ENCODE peak calls at places on chromosomes 11 and 22, in five cellular contexts. W is spleen, V is breast epithelium, J is sigmoid colon, K is transverse colon. I is an unnamed sample.

GRCh38 chr11:96424693-96425092 is 34.9 kb downstream of the JRKL start:
- DNase-seq in V (no peak), W (no peak), J (no peak), K (no peak), I (no peak)

GRCh38 chr22:34880667-34881066 is 185.3 kb upstream of the ISX start:
- DNase-seq in W (no peak), K (no peak), V (no peak), J (no peak), I (no peak)

GRCh38 chr22:35904332-35904692 is 124.3 kb downstream of the RBFOX2 start:
- DNase-seq in K (no peak), W (no peak), J (no peak), V (no peak), I (no peak)

GRCh38 chr11:12196335-12196734 is 85.9 kb downstream of the MICAL2 start:
- DNase-seq in J (no peak), K (no peak), V (no peak), W (no peak), I (no peak)

GRCh38 chr11:17811416-17811815 is 76.8 kb downstream of the KCNC1 start:
- DNase-seq in K (no peak), J (no peak), V (no peak), W (no peak), I (no peak)

GRCh38 chr11:69215784-69216415 is 60.2 kb downstream of the SMIM38 start:
- DNase-seq in J (no peak), W (no peak), V (no peak), K (no peak), I (no peak)

GRCh38 chr22:20140107-20140445 is 8.5 kb downstream of the ZDHHC8 start:
- DNase-seq in K (no peak), V (no peak), W (no peak), J (no peak), I (no peak)

GRCh38 chr22:50399751-50400331 is 56.7 kb downstream of the PPP6R2 start:
- DNase-seq in K (peak; percentile 41), J (no peak), V (no peak), W (peak; percentile 84), I (no peak)

GRCh38 chr11:103222801-103223200 is 113.6 kb downstream of the DYNC2H1 start:
- DNase-seq in K (no peak), V (no peak), W (no peak), J (no peak), I (no peak)

GRCh38 chr11:131724436-131724995 is 354.1 kb downstream of the NTM start:
- DNase-seq in K (no peak), W (no peak), J (no peak), V (no peak), I (no peak)

GRCh38 chr11:65545853-65546216 is 12.3 kb downstream of the LTBP3 start:
- DNase-seq in K (no peak), W (peak; percentile 77), J (no peak), V (no peak), I (no peak)

GRCh38 chr11:134522782-134523570 is 110.9 kb upstream of the B3GAT1 start:
- DNase-seq in J (peak; percentile 40), W (peak; percentile 58), V (no peak), K (no peak), I (no peak)

GRCh38 chr22:48367731-48368130 is 1459.9 kb downstream of the BRD1 start:
- DNase-seq in W (no peak), V (no peak), K (peak; percentile 1), J (no peak), I (no peak)

GRCh38 chr11:112584674-112585073 is 324.0 kb upstream of the PLET1 start:
- DNase-seq in J (no peak), K (no peak), W (no peak), V (no peak), I (no peak)

GRCh38 chr11:2178906-2179494 is 7.4 kb upstream of the TH start:
- DNase-seq in V (no peak), W (no peak), J (no peak), K (no peak), I (no peak)

GRCh38 chr11:2791521-2792375 is 92.0 kb upstream of the KCNQ1OT1 start:
- DNase-seq in W (peak; percentile 81), K (peak; percentile 14), V (no peak), J (peak; percentile 62), I (no peak)

GRCh38 chr22:38269466-38269865 is 3.3 kb downstream of the TMEM184B start:
- DNase-seq in W (no peak), V (no peak), J (no peak), K (no peak), I (no peak)

GRCh38 chr22:38270091-38270972 is 2.5 kb downstream of the TMEM184B start:
- DNase-seq in K (no peak), W (no peak), V (no peak), J (no peak), I (no peak)

GRCh38 chr22:38272373-38273134 is at the start of gene TMEM184B:
- DNase-seq in K (peak; percentile 83), W (peak; percentile 94), V (peak; percentile 73), J (peak; percentile 89), I (peak; percentile 98)

GRCh38 chr22:38271927-38272372 is 860 bp downstream of the TMEM184B start:
- DNase-seq in J (no peak), V (peak; percentile 68), W (no peak), K (peak; percentile 69), I (no peak)

GRCh38 chr22:38271101-38271500 is 1.7 kb downstream of the TMEM184B start:
- DNase-seq in K (no peak), V (no peak), J (no peak), W (no peak), I (no peak)
- TF ChIP-seq POLR2AphosphoS5 in K (no peak), V (no peak), J (no peak), W (no peak), I (no peak)

DNA sequence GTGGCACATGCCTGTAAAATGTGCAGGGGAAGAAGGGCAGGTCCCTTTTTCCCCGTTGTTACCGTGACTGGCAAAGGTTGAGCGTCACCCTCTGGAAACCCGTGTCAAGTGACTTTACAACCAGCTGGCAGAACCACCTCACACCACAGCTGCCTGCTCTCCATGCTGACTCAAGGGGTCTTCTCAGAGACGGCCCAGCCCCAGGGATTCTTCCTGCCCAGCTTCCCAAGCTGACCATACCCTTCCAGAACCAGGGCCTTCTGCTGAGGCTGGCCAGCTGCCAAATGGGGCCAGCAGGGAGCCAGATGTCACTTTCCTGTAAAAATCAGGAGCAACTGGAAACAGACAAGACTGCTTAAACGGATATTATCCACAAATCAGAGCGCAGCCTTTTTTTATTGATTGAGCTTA is 6.3 kb downstream of the PC start:
- DNase-seq in W (no peak), K (peak; percentile 53), J (no peak), V (peak; percentile 37), I (no peak)
- TF ChIP-seq POLR2A in W (no peak), K (no peak), J (peak; percentile 19), V (no peak), I (no peak)

GRCh38 chr11:68067991-68068390 is 29.2 kb downstream of the TCIRG1 start:
- DNase-seq in W (no peak), K (no peak), J (no peak), V (no peak), I (no peak)

GRCh38 chr11:68071281-68072048 is 32.6 kb downstream of the TCIRG1 start:
- DNase-seq in W (peak; percentile 73), K (no peak), J (no peak), V (no peak), I (no peak)

GRCh38 chr11:68064876-68065275 is 26.1 kb downstream of the TCIRG1 start:
- DNase-seq in J (no peak), K (no peak), V (no peak), W (no peak), I (no peak)

GRCh38 chr11:68066742-68067141 is 27.9 kb downstream of the TCIRG1 start:
- DNase-seq in K (no peak), V (no peak), J (no peak), W (no peak), I (no peak)

DNA sequence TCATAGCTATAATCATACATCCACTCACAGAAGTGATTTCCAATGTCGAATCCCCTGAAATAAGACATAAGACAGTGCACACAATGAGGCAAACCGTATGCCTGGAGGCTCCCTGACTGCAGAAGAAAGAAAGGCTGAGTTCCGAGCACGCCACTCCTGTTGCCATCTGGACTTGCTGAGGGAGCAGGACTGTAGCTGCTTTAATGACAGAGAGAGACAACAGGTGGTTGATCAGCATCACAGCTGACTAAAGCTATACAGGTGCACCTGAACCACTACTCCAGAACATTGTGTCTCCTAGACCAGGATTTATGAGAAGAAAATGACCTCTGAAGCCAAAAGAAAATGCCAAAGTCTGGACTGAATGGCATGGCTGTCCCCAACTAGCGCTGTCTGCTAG is 27.0 kb downstream of the TCIRG1 start:
- DNase-seq in W (no peak), K (no peak), V (no peak), J (no peak), I (no peak)
- TF ChIP-seq POLR2AphosphoS5 in W (no peak), K (no peak), V (no peak), J (no peak), I (no peak)

GRCh38 chr11:95082576-95083001 is 7.1 kb upstream of the ENDOD1 start:
- DNase-seq in K (no peak), V (no peak), W (no peak), J (no peak), I (no peak)
- TF ChIP-seq POLR2A in K (no peak), V (no peak), W (no peak), J (no peak), I (no peak)

GRCh38 chr11:78429667-78430066 is 12.0 kb upstream of the GAB2 start:
- DNase-seq in J (no peak), K (no peak), W (no peak), V (no peak), I (no peak)
- TF ChIP-seq POLR2AphosphoS5 in J (no peak), K (no peak), W (no peak), V (no peak), I (no peak)

GRCh38 chr11:93541884-93542752 is 1.1 kb downstream of the SMCO4 start:
- DNase-seq in K (peak; percentile 67), W (peak; percentile 89), V (no peak), J (peak; percentile 78), I (peak; percentile 43)

GRCh38 chr11:93542753-93543246 is 391 bp downstream of the SMCO4 start:
- DNase-seq in W (peak; percentile 89), J (peak; percentile 71), V (no peak), K (peak; percentile 55), I (peak; percentile 43)

GRCh38 chr11:93541154-93541553 is 2.0 kb downstream of the SMCO4 start:
- DNase-seq in W (no peak), K (no peak), J (no peak), V (no peak), I (no peak)

GRCh38 chr11:93545566-93545965 is 2.4 kb upstream of the SMCO4 start:
- DNase-seq in W (no peak), K (no peak), V (no peak), J (no peak), I (no peak)

GRCh38 chr11:93543292-93543977 is at the start of gene SMCO4:
- DNase-seq in K (peak; percentile 89), W (peak; percentile 94), V (peak; percentile 56), J (peak; percentile 88), I (peak; percentile 78)
- TF ChIP-seq POLR2A in K (peak; percentile 28), W (no peak), V (no peak), J (no peak), I (no peak)

I was measured in GM12891.